ENCODE peak calls at places on chromosomes 7 and 10, in four cellular contexts. G is HepG2, I is WTC11, R is HEK293T. V is an unnamed sample.
A peak's percentile ranks its signal among the peaks of the same experiment; 100 is the strongest.

GRCh38 chr7:106987777-106988176 is 56.7 kb upstream of the PRKAR2B start:
- DNase-seq in G (no peak), I (no peak), R (no peak), V (no peak)

GRCh38 chr10:61639952-61640351 is 22.8 kb upstream of the CABCOCO1 start:
- DNase-seq in G (no peak), I (no peak), R (no peak), V (no peak)

GRCh38 chr10:52353210-52353609 is 39.1 kb downstream of the DKK1 start:
- DNase-seq in G (no peak), I (no peak), R (no peak), V (no peak)

GRCh38 chr7:125899577-125899976 is 970.0 kb upstream of the POT1 start:
- DNase-seq in G (no peak), I (no peak), R (no peak), V (no peak)

GRCh38 chr10:96413151-96413787 is 54.5 kb upstream of the OPALIN start:
- DNase-seq in G (no peak), I (peak; percentile 66), R (no peak), V (peak; percentile 15)

GRCh38 chr7:45120-46090 is 147.0 kb upstream of the FAM20C start:
- DNase-seq in G (no peak), I (no peak), R (no peak), V (no peak)

GRCh38 chr7:141675431-141676210 is 26.3 kb downstream of the DENND11 start:
- DNase-seq in G (no peak), I (no peak), R (no peak), V (no peak)

GRCh38 chr10:130357226-130357625 is 221.0 kb downstream of the GLRX3 start:
- DNase-seq in G (no peak), I (no peak), R (no peak), V (no peak)

GRCh38 chr7:130397056-130397455 is 16.8 kb downstream of the CPA1 start:
- DNase-seq in G (no peak), I (no peak), R (no peak), V (no peak)

GRCh38 chr7:98998821-98999725 is 120.7 kb downstream of the TRRAP start:
- DNase-seq in G (no peak), I (no peak), R (no peak), V (no peak)

GRCh38 chr10:101096378-101096777 is 34.6 kb downstream of the KAZALD1 start:
- DNase-seq in G (no peak), I (no peak), R (no peak), V (no peak)

GRCh38 chr10:14366760-14367159 is 36.0 kb upstream of the FRMD4A start:
- DNase-seq in G (no peak), I (no peak), R (no peak), V (no peak)

GRCh38 chr10:59993931-59994330 is 87.6 kb upstream of the CCDC6 start:
- DNase-seq in G (no peak), I (no peak), R (no peak), V (no peak)

GRCh38 chr10:21159669-21160068 is 262.6 kb upstream of the NEBL start:
- DNase-seq in G (no peak), I (no peak), R (no peak), V (no peak)

GRCh38 chr10:5488272-5489161 is 10.9 kb downstream of the CALML5 start:
- DNase-seq in G (no peak), I (no peak), R (no peak), V (peak; percentile 39)

GRCh38 chr7:21971780-21972396 is 26.2 kb upstream of the CDCA7L start:
- DNase-seq in G (no peak), I (no peak), R (no peak), V (no peak)

GRCh38 chr10:97499561-97500296 is 1.0 kb downstream of the UBTD1 start:
- DNase-seq in G (no peak), I (no peak), R (no peak), V (peak; percentile 24)

GRCh38 chr10:88066876-88067275 is 203.5 kb downstream of the PTEN start:
- DNase-seq in G (no peak), I (no peak), R (no peak), V (no peak)

GRCh38 chr10:118407026-118407425 is 64.9 kb upstream of the FAM204A start:
- DNase-seq in G (no peak), I (no peak), R (no peak), V (no peak)

GRCh38 chr7:65338346-65338745 is 35.3 kb upstream of the ZNF92 start:
- DNase-seq in G (no peak), I (no peak), R (no peak), V (no peak)

GRCh38 chr7:7970113-7970619 is 1.6 kb downstream of the GLCCI1 start:
- DNase-seq in G (no peak), I (no peak), R (no peak), V (no peak)

GRCh38 chr10:63375859-63376258 is 89.9 kb downstream of the JMJD1C start:
- DNase-seq in G (no peak), I (no peak), R (no peak), V (no peak)

GRCh38 chr10:74827045-74827441 is 643 bp downstream of the KAT6B start:
- DNase-seq in G (no peak), I (no peak), R (no peak), V (no peak)

GRCh38 chr7:55160539-55160938 is 141.7 kb downstream of the EGFR start:
- DNase-seq in G (no peak), I (no peak), R (no peak), V (no peak)

GRCh38 chr10:131786756-131787605 is 113.8 kb upstream of the PPP2R2D start:
- DNase-seq in G (no peak), I (peak; percentile 33), R (no peak), V (peak; percentile 31)

GRCh38 chr10:121337356-121337936 is 260.8 kb downstream of the FGFR2 start:
- DNase-seq in G (no peak), I (no peak), R (no peak), V (no peak)

GRCh38 chr10:121340176-121340850 is 257.9 kb downstream of the FGFR2 start:
- DNase-seq in G (no peak), I (peak; percentile 44), R (no peak), V (no peak)

GRCh38 chr10:121338206-121338991 is 259.8 kb downstream of the FGFR2 start:
- DNase-seq in G (no peak), I (no peak), R (no peak), V (no peak)

GRCh38 chr10:121335386-121335925 is 262.8 kb downstream of the FGFR2 start:
- DNase-seq in G (no peak), I (no peak), R (no peak), V (no peak)

GRCh38 chr10:121339136-121339535 is 259.1 kb downstream of the FGFR2 start:
- DNase-seq in G (no peak), I (no peak), R (no peak), V (no peak)
- TF ChIP-seq ELF4 in G (no peak), I (no peak), R (no peak), V (no peak)

GRCh38 chr7:3300221-3300650 is 816 bp upstream of the SDK1 start:
- DNase-seq in G (peak; percentile 3), I (peak; percentile 28), R (peak; percentile 28), V (no peak)

GRCh38 chr7:3294432-3295100 is 6.5 kb upstream of the SDK1 start:
- DNase-seq in G (no peak), I (peak; percentile 36), R (no peak), V (no peak)

GRCh38 chr7:3301472-3301778 is 373 bp downstream of the SDK1 start:
- DNase-seq in G (no peak), I (no peak), R (peak; percentile 17), V (no peak)

GRCh38 chr7:3300651-3301471 is at the start of gene SDK1:
- DNase-seq in G (peak; percentile 73), I (peak; percentile 89), R (peak; percentile 87), V (peak; percentile 89)

DNA sequence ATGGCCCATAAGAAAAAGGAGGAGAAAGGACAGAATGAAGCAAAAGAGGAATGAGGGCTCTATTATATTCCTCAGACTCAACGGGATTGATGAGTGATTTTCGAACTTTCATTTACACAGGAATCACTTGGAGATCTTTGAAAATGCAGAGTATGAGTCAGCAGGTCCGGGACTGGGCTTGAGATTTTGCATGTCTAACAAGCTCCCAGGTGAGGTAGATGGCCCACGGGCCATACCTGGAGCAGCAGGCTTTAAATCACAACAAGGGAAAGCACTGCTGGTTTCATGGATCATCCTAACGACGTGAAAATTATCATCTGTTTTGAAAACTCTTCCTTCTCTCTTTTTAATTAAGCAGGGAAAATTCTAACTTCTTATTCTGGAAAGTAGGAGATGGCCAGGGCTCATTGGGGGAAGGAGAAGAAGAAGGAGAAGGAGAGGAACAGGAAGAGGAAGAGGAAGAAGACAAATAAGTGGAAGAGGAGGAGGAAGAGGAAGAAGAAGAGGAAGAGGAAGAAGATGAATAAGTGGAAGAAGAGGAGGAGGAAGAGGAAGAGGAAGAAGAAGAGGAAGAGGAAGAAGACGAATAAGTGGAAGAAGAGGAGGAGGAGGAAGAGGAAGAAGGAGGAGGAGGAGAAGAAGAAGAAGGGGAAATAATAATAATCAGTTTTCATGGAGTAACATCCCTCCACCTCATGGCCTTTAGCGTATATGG is 3.8 kb upstream of the SDK1 start:
- DNase-seq in G (no peak), I (no peak), R (no peak), V (no peak)
- TF ChIP-seq ELF4 in G (no peak), I (no peak), R (no peak), V (no peak)

DNA sequence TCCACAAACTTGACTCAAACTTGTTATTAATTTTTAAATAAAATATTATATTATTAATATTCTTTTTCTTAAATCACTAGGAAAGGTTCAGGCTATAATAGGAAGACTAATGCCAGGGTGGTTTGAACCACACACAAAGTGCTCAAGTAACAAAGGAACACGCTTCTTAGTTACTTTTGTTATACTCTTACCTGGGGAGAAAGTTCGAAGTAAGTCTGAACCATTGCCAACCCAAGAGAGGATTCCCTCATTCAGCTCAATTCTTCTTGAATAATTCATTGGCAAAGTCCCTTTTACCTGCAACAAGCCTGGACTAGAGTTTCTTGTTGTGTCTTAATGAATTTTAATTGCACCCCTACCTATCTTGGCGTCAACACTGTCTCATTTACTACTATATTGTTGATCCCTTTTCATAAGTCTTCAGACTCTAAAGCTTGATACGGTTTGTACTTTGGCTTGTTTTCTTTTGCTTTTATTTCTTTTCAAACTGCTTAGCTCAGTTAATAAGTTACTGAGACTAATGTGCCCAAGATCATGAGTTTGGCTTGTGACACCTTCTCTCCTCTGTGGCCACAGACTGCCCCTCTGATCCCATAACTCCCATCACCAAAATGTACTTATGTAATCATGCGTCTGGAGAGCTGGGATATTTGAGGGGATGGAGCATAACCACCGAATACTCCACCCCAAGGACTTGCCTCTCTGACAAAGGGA is 10.2 kb upstream of the C10orf67 start:
- DNase-seq in G (no peak), I (no peak), R (no peak), V (no peak)
- TF ChIP-seq ELF4 in G (no peak), I (no peak), R (no peak), V (no peak)

GRCh38 chr7:30175171-30175570 is 40.4 kb downstream of the MTURN start:
- DNase-seq in G (no peak), I (no peak), R (no peak), V (no peak)

GRCh38 chr7:30176463-30177090 is 41.8 kb downstream of the MTURN start:
- DNase-seq in G (no peak), I (no peak), R (no peak), V (no peak)

GRCh38 chr7:30179016-30179436 is 44.2 kb downstream of the MTURN start:
- DNase-seq in G (no peak), I (no peak), R (no peak), V (no peak)

GRCh38 chr7:30180718-30181117 is 45.9 kb downstream of the MTURN start:
- DNase-seq in G (no peak), I (no peak), R (no peak), V (no peak)

DNA sequence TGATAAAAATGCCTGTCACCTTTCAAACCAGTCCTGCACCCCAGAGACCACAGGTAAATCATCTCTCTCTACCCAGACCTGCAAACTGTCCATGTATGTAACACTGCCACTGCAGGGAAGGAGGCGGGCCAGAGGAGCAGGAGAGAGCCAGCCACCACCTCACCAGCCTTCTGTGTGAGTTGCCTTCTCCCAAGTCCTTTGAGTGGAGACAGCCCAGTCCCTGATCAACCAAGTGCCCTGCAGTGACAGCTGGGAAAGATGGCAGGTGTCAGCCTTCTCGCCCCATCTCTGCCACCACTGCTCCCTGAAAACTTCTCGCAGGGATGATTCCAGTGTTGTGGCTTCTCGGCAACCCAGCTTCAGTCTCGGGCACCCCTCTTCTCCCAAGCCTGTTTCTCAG is 42.4 kb downstream of the MTURN start:
- DNase-seq in G (no peak), I (no peak), R (no peak), V (no peak)
- TF ChIP-seq ELF4 in G (no peak), I (no peak), R (no peak), V (no peak)

V was measured in K562.